ENCODE peak calls at places on chromosomes 6 and 20, in four cellular contexts. W is hippocampal formation; C is stimulated activated naive CD4-positive, alpha-beta T cell treated with Interleukin-2 at 50 U/mL for 16 hours; I is astrocyte of the spinal cord. G is an unnamed sample.

GRCh38 chr20:1209447-1210387 is 6.5 kb downstream of the C20orf202 start:
- DNase-seq in W (no peak), I (no peak), C (no peak), G (no peak)

GRCh38 chr20:42886801-42887200 is 302.9 kb downstream of the PTPRT start:
- DNase-seq in W (no peak), C (no peak), I (no peak), G (no peak)

GRCh38 chr6:3683331-3683730 is 68.2 kb downstream of the PXDC1 start:
- DNase-seq in C (no peak), I (no peak), W (no peak), G (no peak)

GRCh38 chr6:154754152-154754551 is 20.9 kb downstream of the SCAF8 start:
- DNase-seq in C (no peak), I (peak; percentile 46), W (no peak), G (peak; percentile 33)

GRCh38 chr20:50118203-50118602 is 5.3 kb upstream of the UBE2V1 start:
- DNase-seq in C (no peak), I (no peak), W (no peak), G (no peak)

GRCh38 chr6:108667984-108668383 is 107.3 kb downstream of the FOXO3 start:
- DNase-seq in C (no peak), I (peak; percentile 56), W (peak; percentile 13), G (no peak)

GRCh38 chr6:125004198-125004597 is 42.0 kb downstream of the RNF217 start:
- DNase-seq in W (no peak), C (no peak), I (no peak), G (no peak)

GRCh38 chr20:51402201-51402600 is 140.3 kb downstream of the NFATC2 start:
- DNase-seq in W (no peak), C (peak; percentile 46), I (peak; percentile 47), G (no peak)

GRCh38 chr6:41560440-41561192 is 14.4 kb downstream of the FOXP4 start:
- DNase-seq in W (no peak), C (peak; percentile 80), I (peak; percentile 14), G (no peak)

GRCh38 chr6:91132461-91132860 is 545.6 kb upstream of the MAP3K7 start:
- DNase-seq in I (peak; percentile 26), W (no peak), C (no peak), G (peak; percentile 88)

GRCh38 chr6:3138341-3138740 is 19.0 kb downstream of the TUBB2A start:
- DNase-seq in I (no peak), W (no peak), C (no peak), G (no peak)

GRCh38 chr6:118468682-118469465 is 79.2 kb upstream of the PLN start:
- DNase-seq in I (peak; percentile 27), W (no peak), C (no peak), G (no peak)

GRCh38 chr20:25072226-25072811 is 9.6 kb downstream of the VSX1 start:
- DNase-seq in C (no peak), I (no peak), W (no peak), G (peak; percentile 43)

GRCh38 chr20:37350655-37351574 is 5.0 kb downstream of the SRC start:
- DNase-seq in I (no peak), C (no peak), W (no peak), G (no peak)

GRCh38 chr20:17531537-17532025 is 402 bp upstream of the BFSP1 start:
- DNase-seq in W (no peak), C (no peak), I (no peak), G (no peak)

GRCh38 chr20:8404912-8405635 is 273.0 kb downstream of the PLCB1 start:
- DNase-seq in I (no peak), W (no peak), C (no peak), G (no peak)

GRCh38 chr6:127100510-127101140 is 17.8 kb upstream of the RSPO3 start:
- DNase-seq in I (peak; percentile 42), W (peak; percentile 23), C (no peak), G (no peak)

GRCh38 chr6:90183587-90184333 is 112.9 kb downstream of the BACH2 start:
- DNase-seq in C (no peak), W (no peak), I (no peak), G (peak; percentile 86)

GRCh38 chr6:14441371-14441781 is 323.8 kb downstream of the CD83 start:
- DNase-seq in I (no peak), C (no peak), W (no peak), G (no peak)

GRCh38 chr20:1401431-1401907 is 8.6 kb upstream of the FKBP1A start:
- DNase-seq in C (no peak), I (no peak), W (no peak), G (peak; percentile 55)

GRCh38 chr6:140320081-140320798 is 945.8 kb upstream of the CITED2 start:
- DNase-seq in W (no peak), I (peak; percentile 20), C (no peak), G (no peak)

GRCh38 chr6:14838041-14838596 is 407.8 kb upstream of the JARID2 start:
- DNase-seq in C (no peak), W (no peak), I (no peak), G (no peak)

GRCh38 chr6:34243901-34244884 is 4.6 kb downstream of the SMIM29 start:
- DNase-seq in I (peak; percentile 95), C (peak; percentile 72), W (no peak), G (peak; percentile 86)

GRCh38 chr20:17622086-17622850 is 52.4 kb downstream of the DSTN start:
- DNase-seq in I (no peak), C (no peak), W (no peak), G (no peak)

GRCh38 chr6:31042801-31043200 is 32.5 kb downstream of the MUC22 start:
- DNase-seq in W (peak; percentile 15), C (no peak), I (peak; percentile 71), G (no peak)

GRCh38 chr20:42873259-42873658 is 316.4 kb downstream of the PTPRT start:
- DNase-seq in C (no peak), I (no peak), W (no peak), G (no peak)

GRCh38 chr20:32216396-32217142 is 8.9 kb downstream of the POFUT1 start:
- DNase-seq in C (no peak), I (no peak), W (no peak), G (no peak)

GRCh38 chr20:60055740-60056139 is 97.5 kb downstream of the CDH26 start:
- DNase-seq in I (no peak), W (peak; percentile 15), C (peak; percentile 32), G (no peak)

G was measured in kidney glomerular epithelial cell.